ENCODE peak calls at places on chromosome 1, in six cellular contexts. N is effector memory CD4-positive, alpha-beta T cell; V is H54; G is astrocyte of the spinal cord; I is hepatocyte; E is RWPE1. K is an unnamed sample.

GRCh38 chr1:23736437-23737134 is 6.7 kb upstream of the ELOA start:
- DNase-seq in V (no peak), I (no peak), E (no peak), N (no peak), G (no peak), K (no peak)

GRCh38 chr1:103525607-103526507 is at the start of gene RNPC3:
- DNase-seq in V (peak), N (peak), I (peak), E (peak), G (peak), K (peak)

GRCh38 chr1:7405844-7406500 is 365.1 kb upstream of the VAMP3 start:
- DNase-seq in E (no peak), N (no peak), V (no peak), G (no peak), I (no peak), K (no peak)

GRCh38 chr1:101302831-101303511 is 66.2 kb downstream of the S1PR1 start:
- DNase-seq in G (peak), I (no peak), V (peak), N (no peak), E (no peak), K (no peak)

GRCh38 chr1:211831558-211832323 is 1.2 kb upstream of the LPGAT1 start:
- DNase-seq in N (no peak), I (no peak), V (no peak), G (no peak), E (no peak), K (no peak)

GRCh38 chr1:8047686-8048522 is 21.8 kb upstream of the ERRFI1 start:
- DNase-seq in N (no peak), E (peak), I (peak), V (no peak), G (peak), K (no peak)

GRCh38 chr1:44119525-44119924 is 904 bp downstream of the KLF17 start:
- DNase-seq in G (no peak), E (no peak), I (no peak), N (no peak), V (no peak), K (no peak)

GRCh38 chr1:5751171-5751556 is 241.1 kb downstream of the NPHP4 start:
- DNase-seq in E (no peak), I (no peak), N (no peak), V (no peak), G (no peak), K (no peak)

GRCh38 chr1:150575072-150575489 is 4.3 kb downstream of the MCL1 start:
- DNase-seq in N (no peak), E (no peak), G (peak), I (peak), V (no peak), K (no peak)

K was measured in T-helper 9 cell.